ENCODE peak calls at places on chromosomes 16 and 17, in seven cellular contexts. A is CD4-positive, alpha-beta T cell; X is heart right ventricle; I is mesenchymal stem cell; V is stomach; T is A549; Z is neural progenitor cell. L is an unnamed sample.

GRCh38 chr17:28120766-28121165 is 78.3 kb downstream of the NLK start:
- DNase-seq in Z (no peak), I (no peak), A (no peak), V (no peak), T (no peak), X (no peak), L (no peak)

GRCh38 chr16:2154533-2155090 is 970 bp upstream of the TRAF7 start:
- DNase-seq in T (no peak), Z (no peak), A (no peak), X (no peak), V (no peak), I (no peak), L (no peak)

GRCh38 chr16:73505178-73505968 is 457.4 kb upstream of the ZFHX3 start:
- DNase-seq in I (no peak), A (no peak), Z (no peak), X (no peak), V (no peak), T (no peak), L (no peak)

GRCh38 chr17:43442711-43443110 is 41.1 kb upstream of the DHX8 start:
- DNase-seq in I (peak), T (no peak), V (no peak), A (no peak), Z (no peak), X (no peak), L (no peak)

GRCh38 chr16:82773018-82773417 is 146.2 kb downstream of the CDH13 start:
- DNase-seq in A (no peak), V (no peak), T (no peak), Z (no peak), I (peak), X (no peak), L (no peak)

GRCh38 chr17:44878627-44879221 is 20.5 kb downstream of the EFTUD2 start:
- DNase-seq in X (peak), T (peak), Z (peak), I (peak), A (no peak), V (no peak), L (no peak)

GRCh38 chr16:909281-910000 is 61.3 kb downstream of the LMF1 start:
- DNase-seq in X (no peak), I (no peak), V (no peak), A (no peak), T (no peak), Z (no peak), L (no peak)

GRCh38 chr16:14303654-14304394 is 232.7 kb downstream of the MRTFB start:
- DNase-seq in T (no peak), I (peak), X (no peak), V (no peak), Z (peak), A (no peak), L (peak)

GRCh38 chr17:67116045-67116575 is 71.8 kb downstream of the CACNG1 start:
- DNase-seq in T (no peak), I (no peak), V (no peak), A (no peak), Z (no peak), X (no peak), L (no peak)

GRCh38 chr17:49730078-49730786 is 22.5 kb upstream of the SLC35B1 start:
- DNase-seq in Z (no peak), X (peak), V (peak), T (no peak), A (no peak), I (no peak), L (peak)

GRCh38 chr16:31453255-31454204 is 5.8 kb upstream of the ARMC5 start:
- DNase-seq in T (no peak), X (no peak), Z (peak), V (no peak), I (peak), A (no peak), L (no peak)

GRCh38 chr17:8924595-8924994 is 40.9 kb downstream of the PIK3R5 start:
- DNase-seq in A (no peak), T (no peak), X (no peak), V (no peak), Z (no peak), I (no peak), L (no peak)

GRCh38 chr16:75065149-75065807 is 51.3 kb downstream of the LDHD start:
- DNase-seq in A (peak), Z (no peak), I (no peak), X (no peak), T (no peak), V (no peak), L (no peak)

GRCh38 chr16:85761866-85762265 is 11.0 kb upstream of the C16orf74 start:
- DNase-seq in T (no peak), V (no peak), Z (no peak), A (no peak), X (no peak), I (no peak), L (no peak)

GRCh38 chr16:58494981-58495860 is 4.7 kb upstream of the NDRG4 start:
- DNase-seq in I (peak), X (peak), V (peak), Z (peak), A (no peak), T (peak), L (peak)

GRCh38 chr16:34758835-34759234 is 1299.4 kb downstream of the TP53TG3F start:
- DNase-seq in A (no peak), Z (no peak), V (no peak), X (no peak), I (no peak), T (no peak), L (no peak)

GRCh38 chr16:65196696-65197095 is 74.8 kb upstream of the CDH11 start:
- DNase-seq in I (no peak), T (no peak), X (no peak), A (no peak), V (no peak), Z (no peak), L (no peak)

GRCh38 chr16:4089251-4089810 is 26.9 kb downstream of the ADCY9 start:
- DNase-seq in X (no peak), V (no peak), Z (no peak), A (no peak), I (no peak), T (no peak), L (no peak)

GRCh38 chr17:73474370-73474988 is 162.7 kb upstream of the CDC42EP4 start:
- DNase-seq in X (peak), A (peak), V (peak), I (peak), T (peak), Z (no peak), L (no peak)

GRCh38 chr17:40464392-40464855 is 21.2 kb downstream of the IGFBP4 start:
- DNase-seq in Z (no peak), T (no peak), I (no peak), V (no peak), X (no peak), A (no peak), L (no peak)

GRCh38 chr16:10504404-10504885 is 76.0 kb downstream of the EMP2 start:
- DNase-seq in I (no peak), V (no peak), X (no peak), T (no peak), A (no peak), Z (peak), L (no peak)

GRCh38 chr16:9092963-9093477 is 1.6 kb downstream of the HAPSTR1 start:
- DNase-seq in T (no peak), A (peak), I (no peak), Z (peak), V (peak), X (peak), L (no peak)

GRCh38 chr16:1825864-1826690 is 548 bp downstream of the HAGH start:
- DNase-seq in T (peak), A (peak), Z (peak), V (peak), X (peak), I (peak), L (no peak)

GRCh38 chr17:74458835-74459234 is 7.6 kb upstream of the CD300A start:
- DNase-seq in X (no peak), T (no peak), V (no peak), I (no peak), A (no peak), Z (no peak), L (no peak)

GRCh38 chr17:72393553-72393952 is 272.7 kb downstream of the SOX9 start:
- DNase-seq in Z (no peak), V (no peak), I (peak), X (no peak), A (no peak), T (peak), L (no peak)

GRCh38 chr16:73131153-73131862 is 83.4 kb upstream of the ZFHX3 start:
- DNase-seq in Z (no peak), T (no peak), A (no peak), X (no peak), I (no peak), V (no peak), L (no peak)

GRCh38 chr16:70695351-70696070 is 9.7 kb upstream of the MTSS2 start:
- DNase-seq in V (peak), A (peak), T (peak), Z (peak), X (peak), I (peak), L (no peak)

GRCh38 chr16:64144612-64145011 is 977.3 kb downstream of the CDH11 start:
- DNase-seq in Z (no peak), T (no peak), X (no peak), V (no peak), A (no peak), I (peak), L (no peak)

GRCh38 chr17:52477824-52478614 is 319.5 kb upstream of the CA10 start:
- DNase-seq in Z (no peak), I (no peak), V (no peak), A (no peak), T (no peak), X (no peak), L (no peak)

GRCh38 chr17:32487460-32488176 is 825 bp downstream of the CDK5R1 start:
- DNase-seq in A (no peak), Z (peak), I (no peak), T (no peak), V (no peak), X (no peak), L (no peak)

GRCh38 chr16:78506372-78507193 is 407.1 kb downstream of the WWOX start:
- DNase-seq in Z (no peak), X (no peak), V (no peak), I (no peak), A (no peak), T (no peak), L (no peak)
- H3K27ac ChIP-seq in Z (no peak), X (peak), V (peak), I (no peak), A (no peak), T (no peak), L (no peak)

GRCh38 chr17:1605681-1606351 is 22.8 kb downstream of the SLC43A2 start:
- DNase-seq in Z (no peak), V (peak), X (no peak), A (no peak), T (no peak), I (no peak), L (no peak)

GRCh38 chr17:1606352-1606985 is 22.2 kb downstream of the SLC43A2 start:
- DNase-seq in T (no peak), I (no peak), X (no peak), A (no peak), V (no peak), Z (no peak), L (no peak)

GRCh38 chr17:1607971-1608320 is 20.7 kb downstream of the SLC43A2 start:
- DNase-seq in T (no peak), V (no peak), A (no peak), I (peak), Z (no peak), X (no peak), L (no peak)

GRCh38 chr17:1611715-1612114 is 16.9 kb downstream of the SLC43A2 start:
- DNase-seq in I (no peak), T (no peak), Z (no peak), X (no peak), V (no peak), A (no peak), L (no peak)

GRCh38 chr17:1608676-1609075 is 20.0 kb downstream of the SLC43A2 start:
- DNase-seq in X (no peak), I (no peak), T (no peak), V (no peak), Z (no peak), A (no peak), L (no peak)
- H3K27ac ChIP-seq in X (peak), I (no peak), T (no peak), V (no peak), Z (no peak), A (no peak), L (no peak)

GRCh38 chr17:4478318-4478830 is 20.3 kb upstream of the SPNS2 start:
- DNase-seq in I (no peak), X (no peak), T (no peak), V (no peak), A (no peak), Z (no peak), L (no peak)
- H3K27ac ChIP-seq in I (no peak), X (no peak), T (no peak), V (no peak), A (no peak), Z (peak), L (no peak)

GRCh38 chr17:76710863-76711611 is at the start of gene MXRA7:
- DNase-seq in I (peak), V (peak), Z (peak), X (peak), A (peak), T (peak), L (peak)
- H3K27ac ChIP-seq in I (peak), V (peak), Z (no peak), X (peak), A (no peak), T (peak), L (peak)